ENCODE peak calls at places on chromosomes 6 and 20, in seven cellular contexts. Y, J, B, K, Q, Z and S are unnamed samples.

GRCh38 chr6:111841822-111842221 is 31.4 kb downstream of the FYN start:
- DNase-seq in Y (no peak), K (no peak), J (no peak), Q (no peak), Z (no peak), B (no peak), S (no peak)

GRCh38 chr20:20782747-20783146 is 70.3 kb upstream of the RALGAPA2 start:
- DNase-seq in Z (no peak), Q (no peak), K (no peak), B (no peak), J (no peak), Y (no peak), S (no peak)

GRCh38 chr6:7629321-7629720 is 39.3 kb downstream of the SNRNP48 start:
- DNase-seq in Z (no peak), K (no peak), B (no peak), Q (no peak), J (no peak), Y (no peak), S (no peak)

GRCh38 chr6:154249499-154250298 is 106.9 kb downstream of the IPCEF1 start:
- DNase-seq in J (no peak), K (no peak), Z (no peak), Q (no peak), Y (no peak), B (no peak), S (no peak)

GRCh38 chr6:53259860-53260580 is 88.7 kb downstream of the ELOVL5 start:
- DNase-seq in J (no peak), Q (no peak), K (no peak), Z (no peak), B (no peak), Y (no peak), S (no peak)

GRCh38 chr6:71028236-71028876 is 71.5 kb upstream of the B3GAT2 start:
- DNase-seq in B (no peak), Q (no peak), J (peak; percentile 23), Y (peak; percentile 10), Z (no peak), K (peak; percentile 9), S (no peak)

GRCh38 chr20:13101701-13102100 is 92.9 kb downstream of the SPTLC3 start:
- DNase-seq in K (no peak), B (no peak), Z (no peak), Q (no peak), Y (no peak), J (no peak), S (no peak)

GRCh38 chr6:28750926-28751458 is 172.8 kb downstream of the TRIM27 start:
- DNase-seq in Y (no peak), Q (no peak), J (no peak), B (no peak), Z (no peak), K (no peak), S (no peak)

GRCh38 chr6:45946352-45946751 is 69.3 kb downstream of the CLIC5 start:
- DNase-seq in B (no peak), K (no peak), Z (no peak), J (no peak), Y (peak; percentile 62), Q (peak; percentile 44), S (no peak)

GRCh38 chr6:33633462-33634158 is 12.5 kb downstream of the ITPR3 start:
- DNase-seq in J (no peak), Y (no peak), Z (peak; percentile 31), K (peak; percentile 24), Q (peak; percentile 90), B (peak; percentile 57), S (no peak)